ENCODE peak calls at places on chromosomes 2 and 18, in seven cellular contexts. X is activated naive CD8-positive, alpha-beta T cell treated with anti-CD3 and anti-CD28 coated beads, Interleukin-2, amount 10 ng/mL, durations not matched to agents 7 days and 5 days; Y is T-helper 17 cell; G is PC-3; N is memory B cell; D is psoas muscle; Q is mucosa of descending colon. U is an unnamed sample.

GRCh38 chr2:213991454-213992108 is 419.3 kb upstream of the VWC2L start:
- ATAC-seq in X (no peak), Y (no peak), G (no peak), N (no peak), D (no peak), Q (no peak), U (no peak)

GRCh38 chr2:112166801-112167499 is 28.8 kb downstream of the FBLN7 start:
- ATAC-seq in X (no peak), Y (peak), G (no peak), N (no peak), D (no peak), Q (no peak), U (peak)

GRCh38 chr18:61582205-61582710 is 249.0 kb downstream of the CDH20 start:
- ATAC-seq in X (no peak), Y (no peak), G (no peak), N (no peak), D (no peak), Q (peak), U (no peak)

GRCh38 chr2:175431054-175431780 is 249.7 kb upstream of the ATP5MC3 start:
- ATAC-seq in X (no peak), Y (no peak), G (no peak), N (no peak), D (no peak), Q (no peak), U (no peak)

GRCh38 chr2:237885931-237886701 is 26.7 kb downstream of the RAMP1 start:
- ATAC-seq in X (no peak), Y (no peak), G (no peak), N (no peak), D (peak), Q (peak), U (no peak)

GRCh38 chr2:72010647-72011355 is 136.9 kb downstream of the CYP26B1 start:
- ATAC-seq in X (no peak), Y (no peak), G (no peak), N (no peak), D (no peak), Q (no peak), U (no peak)

GRCh38 chr2:191878576-191879298 is 31.8 kb upstream of the CAVIN2 start:
- ATAC-seq in X (no peak), Y (no peak), G (peak), N (no peak), D (no peak), Q (no peak), U (no peak)

GRCh38 chr2:120180066-120180465 is 43.1 kb downstream of the TMEM185B start:
- ATAC-seq in X (no peak), Y (no peak), G (no peak), N (no peak), D (no peak), Q (no peak), U (no peak)

GRCh38 chr2:105861198-105861597 is 116.5 kb downstream of the NCK2 start:
- ATAC-seq in X (peak), Y (peak), G (no peak), N (no peak), D (no peak), Q (no peak), U (no peak)

GRCh38 chr18:46639386-46639785 is 17.6 kb downstream of the LOXHD1 start:
- ATAC-seq in X (no peak), Y (no peak), G (no peak), N (no peak), D (no peak), Q (no peak), U (no peak)

GRCh38 chr2:193199322-193199721 is 1004.6 kb upstream of the TMEFF2 start:
- ATAC-seq in X (no peak), Y (no peak), G (no peak), N (no peak), D (no peak), Q (no peak), U (no peak)

GRCh38 chr2:72920317-72921087 is 3.2 kb downstream of the EMX1 start:
- ATAC-seq in X (no peak), Y (peak), G (no peak), N (peak), D (no peak), Q (no peak), U (peak)

GRCh38 chr2:177902395-177903160 is 170.0 kb downstream of the PDE11A start:
- ATAC-seq in X (no peak), Y (no peak), G (no peak), N (no peak), D (peak), Q (no peak), U (no peak)

U was measured in activated CD4-positive, CD25-positive, alpha-beta regulatory T cell treated with anti-CD3 and anti-CD28 coated beads, Interleukin-2, amount 50 U/mL, for 24 hours.